ENCODE peak calls at places on chromosomes 7 and 10, in ten cellular contexts. N is stomach, W is neural crest cell, U is T follicular helper cell, Y is OCI-LY7, X is GM13976, L is lower lobe of right lung, P is HepG2, C is NCI-H1436, S is upper lobe of right lung. M is an unnamed sample.

GRCh38 chr7:130160023-130160422 is 45.2 kb downstream of the TMEM209 start:
- DNase-seq in N (no peak), W (no peak), U (no peak), Y (no peak), X (no peak), L (no peak), P (no peak), C (no peak), S (no peak), M (no peak)

GRCh38 chr10:99235469-99235871 is at the start of gene HPSE2:
- DNase-seq in N (no peak), W (peak; percentile 4), U (no peak), Y (no peak), X (no peak), L (no peak), P (no peak), C (no peak), S (no peak), M (no peak)

GRCh38 chr7:40836218-40836617 is 701.4 kb downstream of the SUGCT start:
- DNase-seq in N (no peak), W (no peak), U (no peak), Y (peak; percentile 78), X (no peak), L (no peak), P (no peak), C (no peak), S (no peak), M (no peak)

GRCh38 chr10:110020265-110020664 is 12.5 kb downstream of the ADD3 start:
- DNase-seq in N (no peak), W (no peak), U (no peak), Y (no peak), X (no peak), L (no peak), P (no peak), C (no peak), S (no peak), M (no peak)

GRCh38 chr10:121613456-121613855 is 15.2 kb upstream of the FGFR2 start:
- DNase-seq in N (no peak), W (no peak), U (no peak), Y (no peak), X (no peak), L (no peak), P (no peak), C (no peak), S (no peak), M (no peak)

GRCh38 chr10:8130973-8131911 is 76.8 kb downstream of the GATA3 start:
- DNase-seq in N (no peak), W (no peak), U (no peak), Y (no peak), X (no peak), L (no peak), P (no peak), C (no peak), S (no peak), M (no peak)

GRCh38 chr7:97006146-97006950 is 995 bp downstream of the DLX6 start:
- DNase-seq in N (peak; percentile 39), W (no peak), U (no peak), Y (no peak), X (peak; percentile 66), L (no peak), P (peak; percentile 72), C (no peak), S (no peak), M (no peak)

GRCh38 chr7:132575987-132576722 is at the start of gene PLXNA4:
- DNase-seq in N (no peak), W (peak; percentile 14), U (no peak), Y (no peak), X (peak; percentile 26), L (no peak), P (no peak), C (no peak), S (no peak), M (no peak)

GRCh38 chr10:109880886-109881467 is 42.3 kb downstream of the XPNPEP1 start:
- DNase-seq in N (no peak), W (no peak), U (no peak), Y (no peak), X (peak; percentile 24), L (no peak), P (no peak), C (no peak), S (no peak), M (peak; percentile 60)

GRCh38 chr7:80499350-80499955 is 12.4 kb downstream of the GNAT3 start:
- DNase-seq in N (no peak), W (no peak), U (no peak), Y (no peak), X (no peak), L (peak; percentile 48), P (peak; percentile 72), C (no peak), S (no peak), M (no peak)

GRCh38 chr10:133002685-133003084 is 60.3 kb upstream of the CFAP46 start:
- DNase-seq in N (no peak), W (no peak), U (no peak), Y (no peak), X (no peak), L (no peak), P (no peak), C (no peak), S (no peak), M (no peak)

GRCh38 chr7:99127636-99128035 is 16.3 kb downstream of the SMURF1 start:
- DNase-seq in N (no peak), W (no peak), U (no peak), Y (no peak), X (no peak), L (no peak), P (no peak), C (no peak), S (no peak), M (no peak)

GRCh38 chr7:74199551-74200355 is 10.1 kb upstream of the LAT2 start:
- DNase-seq in N (no peak), W (no peak), U (no peak), Y (no peak), X (no peak), L (no peak), P (no peak), C (no peak), S (peak; percentile 20), M (peak; percentile 12)

GRCh38 chr10:124558339-124558685 is 96.7 kb downstream of the LHPP start:
- DNase-seq in N (no peak), W (no peak), U (no peak), Y (no peak), X (no peak), L (peak; percentile 31), P (no peak), C (no peak), S (no peak), M (no peak)

GRCh38 chr10:22625511-22626288 is 88.7 kb downstream of the PIP4K2A start:
- DNase-seq in N (no peak), W (no peak), U (no peak), Y (no peak), X (no peak), L (no peak), P (peak; percentile 21), C (no peak), S (no peak), M (no peak)

GRCh38 chr7:100023526-100023925 is 8.1 kb downstream of the ZKSCAN1 start:
- DNase-seq in N (no peak), W (no peak), U (no peak), Y (no peak), X (no peak), L (no peak), P (no peak), C (no peak), S (no peak), M (no peak)

GRCh38 chr10:74333174-74333573 is 182.2 kb downstream of the ADK start:
- DNase-seq in N (no peak), W (no peak), U (no peak), Y (no peak), X (no peak), L (no peak), P (no peak), C (no peak), S (no peak), M (no peak)

GRCh38 chr10:93596539-93596938 is 4.5 kb downstream of the RBP4 start:
- DNase-seq in N (no peak), W (no peak), U (no peak), Y (peak; percentile 29), X (no peak), L (no peak), P (peak; percentile 43), C (no peak), S (no peak), M (no peak)

GRCh38 chr10:98131615-98132014 is 2.8 kb upstream of the R3HCC1L start:
- DNase-seq in N (no peak), W (no peak), U (no peak), Y (no peak), X (no peak), L (no peak), P (no peak), C (no peak), S (no peak), M (no peak)

GRCh38 chr7:98702021-98702420 is 84.9 kb downstream of the NPTX2 start:
- DNase-seq in N (no peak), W (no peak), U (no peak), Y (peak; percentile 91), X (no peak), L (no peak), P (no peak), C (no peak), S (no peak), M (no peak)

GRCh38 chr7:108239501-108240225 is 109.5 kb upstream of the LAMB4 start:
- DNase-seq in N (no peak), W (no peak), U (no peak), Y (no peak), X (no peak), L (no peak), P (no peak), C (peak; percentile 64), S (no peak), M (no peak)

GRCh38 chr10:92990615-92991014 is 70.0 kb upstream of the CYP26C1 start:
- DNase-seq in N (no peak), W (no peak), U (no peak), Y (no peak), X (peak; percentile 31), L (no peak), P (no peak), C (no peak), S (no peak), M (no peak)

GRCh38 chr10:127968027-127968441 is 61.1 kb downstream of the PTPRE start:
- DNase-seq in N (no peak), W (no peak), U (no peak), Y (no peak), X (no peak), L (no peak), P (no peak), C (no peak), S (no peak), M (no peak)

GRCh38 chr10:132535065-132535651 is 2.4 kb upstream of the INPP5A start:
- DNase-seq in N (peak; percentile 22), W (no peak), U (no peak), Y (no peak), X (no peak), L (peak; percentile 48), P (no peak), C (no peak), S (no peak), M (peak; percentile 59)

GRCh38 chr7:105087981-105088380 is 74.0 kb downstream of the KMT2E start:
- DNase-seq in N (no peak), W (no peak), U (no peak), Y (no peak), X (no peak), L (no peak), P (no peak), C (no peak), S (no peak), M (no peak)

GRCh38 chr7:79334841-79335240 is 118.6 kb downstream of the MAGI2 start:
- DNase-seq in N (no peak), W (no peak), U (no peak), Y (no peak), X (no peak), L (no peak), P (no peak), C (no peak), S (no peak), M (no peak)

GRCh38 chr7:2071133-2071832 is 161.5 kb downstream of the MAD1L1 start:
- DNase-seq in N (no peak), W (no peak), U (no peak), Y (no peak), X (peak; percentile 64), L (no peak), P (no peak), C (no peak), S (no peak), M (no peak)

GRCh38 chr7:156222151-156222550 is 409.9 kb upstream of the SHH start:
- DNase-seq in N (no peak), W (no peak), U (no peak), Y (no peak), X (no peak), L (no peak), P (no peak), C (no peak), S (no peak), M (peak; percentile 25)